ENCODE peak calls at places on chromosome 16, in five cellular contexts. X is Caco-2; H is H1; L is CD8-positive, alpha-beta memory T cell; Q is mucosa of descending colon. G is an unnamed sample. For H3K4me1, H3K36me3 and H3K9me3, the result is how much of the 10 kb centered on the place peaks cover.

GRCh38 chr16:79316004-79316458 is 284.5 kb downstream of the MAF start:
- DNase-seq in X (no peak), Q (no peak), L (no peak), H (no peak), G (no peak)

GRCh38 chr16:8936421-8936820 is 27.3 kb downstream of the USP7 start:
- DNase-seq in X (peak), L (peak), Q (peak), H (no peak), G (no peak)

GRCh38 chr16:27228621-27229501 is 25.5 kb downstream of the KDM8 start:
- DNase-seq in L (no peak), X (no peak), H (no peak), Q (peak), G (no peak)

GRCh38 chr16:27859020-27859419 is 204.5 kb downstream of the GSG1L start:
- DNase-seq in H (peak), Q (no peak), L (no peak), X (no peak), G (no peak)

GRCh38 chr16:8625491-8626087 is 4.1 kb downstream of the METTL22 start:
- DNase-seq in H (no peak), Q (no peak), X (no peak), L (no peak), G (no peak)

GRCh38 chr16:64121473-64121872 is 1000.4 kb downstream of the CDH11 start:
- DNase-seq in H (no peak), L (no peak), X (no peak), Q (no peak), G (no peak)

GRCh38 chr16:69619514-69619913 is 53.7 kb downstream of the NFAT5 start:
- DNase-seq in L (no peak), H (no peak), Q (no peak), X (no peak), G (no peak)

GRCh38 chr16:57823836-57824235 is 21.5 kb upstream of the KIFC3 start:
- DNase-seq in H (no peak), Q (no peak), L (no peak), X (no peak), G (no peak)

GRCh38 chr16:1141201-1141600 is 11.7 kb upstream of the CACNA1H start:
- DNase-seq in L (no peak), H (no peak), X (no peak), Q (no peak), G (no peak)

GRCh38 chr16:53768593-53768992 is 64.6 kb downstream of the FTO start:
- DNase-seq in X (no peak), L (no peak), H (no peak), Q (no peak), G (peak)

GRCh38 chr16:51527349-51527748 is 376.3 kb upstream of the SALL1 start:
- DNase-seq in X (no peak), H (no peak), Q (no peak), L (no peak), G (no peak)

GRCh38 chr16:8849411-8850011 is 19.3 kb downstream of the CARHSP1 start:
- DNase-seq in Q (no peak), L (no peak), X (no peak), H (no peak), G (no peak)

GRCh38 chr16:27127293-27127692 is 60.6 kb downstream of the C16orf82 start:
- DNase-seq in Q (no peak), L (no peak), H (no peak), X (no peak), G (no peak)

GRCh38 chr16:10558746-10559641 is 21.4 kb downstream of the EMP2 start:
- DNase-seq in Q (peak), L (no peak), X (no peak), H (no peak), G (no peak)
- H3K4me1 ChIP-seq in Q (under half), L (under half), X (under half), H (under half), G (under half)

GRCh38 chr16:19474617-19475016 is 47.3 kb downstream of the GDE1 start:
- DNase-seq in L (no peak), X (no peak), Q (no peak), H (no peak), G (no peak)

GRCh38 chr16:19481769-19482168 is 40.1 kb downstream of the GDE1 start:
- DNase-seq in X (no peak), L (no peak), H (no peak), Q (no peak), G (no peak)

GRCh38 chr16:19478505-19478904 is 43.4 kb downstream of the GDE1 start:
- DNase-seq in L (no peak), X (no peak), Q (no peak), H (no peak), G (no peak)

GRCh38 chr16:19481291-19481690 is 40.6 kb downstream of the GDE1 start:
- DNase-seq in H (no peak), X (no peak), L (no peak), Q (no peak), G (no peak)

GRCh38 chr16:19479302-19479721 is 42.6 kb downstream of the GDE1 start:
- DNase-seq in Q (no peak), H (no peak), X (no peak), L (no peak), G (no peak)
- H3K36me3 ChIP-seq in Q (under half), H (under half), X (under half), L (under half), G (under half)

GRCh38 chr16:3388325-3388724 is 12.5 kb downstream of the ZSCAN32 start:
- DNase-seq in X (no peak), H (no peak), L (no peak), Q (no peak), G (no peak)
- H3K9me3 ChIP-seq in X (under half), H (under half), L (under half), Q (half or more), G (under half)

DNA sequence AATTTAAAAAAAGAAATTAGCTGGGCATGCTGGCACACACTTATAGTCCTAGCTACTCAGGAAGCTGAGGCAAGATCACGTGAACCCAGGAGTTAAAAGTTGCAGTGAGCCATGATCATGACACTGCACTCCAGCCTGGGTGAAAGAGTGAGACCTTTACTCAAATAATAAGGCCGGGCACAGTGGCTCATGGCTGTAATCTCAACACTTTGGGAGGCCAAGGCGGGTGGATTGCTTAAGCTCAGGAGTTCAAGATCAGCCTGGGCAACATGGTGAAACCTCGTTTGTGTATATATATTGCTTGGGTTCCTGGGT is 11.5 kb upstream of the RIPOR1 start:
- DNase-seq in Q (no peak), L (no peak), H (no peak), X (no peak), G (no peak)
- H3K4me1 ChIP-seq in Q (under half), L (under half), H (under half), X (under half), G (under half)

GRCh38 chr16:70724146-70725023 is 38.5 kb upstream of the MTSS2 start:
- DNase-seq in H (no peak), Q (no peak), X (no peak), L (no peak), G (no peak)
- H3K36me3 ChIP-seq in H (under half), Q (under half), X (under half), L (under half), G (under half)

GRCh38 chr16:3389663-3390338 is 11.0 kb downstream of the ZSCAN32 start:
- DNase-seq in Q (no peak), H (no peak), X (no peak), L (no peak), G (no peak)
- H3K9me3 ChIP-seq in Q (half or more), H (under half), X (under half), L (under half), G (under half)

DNA sequence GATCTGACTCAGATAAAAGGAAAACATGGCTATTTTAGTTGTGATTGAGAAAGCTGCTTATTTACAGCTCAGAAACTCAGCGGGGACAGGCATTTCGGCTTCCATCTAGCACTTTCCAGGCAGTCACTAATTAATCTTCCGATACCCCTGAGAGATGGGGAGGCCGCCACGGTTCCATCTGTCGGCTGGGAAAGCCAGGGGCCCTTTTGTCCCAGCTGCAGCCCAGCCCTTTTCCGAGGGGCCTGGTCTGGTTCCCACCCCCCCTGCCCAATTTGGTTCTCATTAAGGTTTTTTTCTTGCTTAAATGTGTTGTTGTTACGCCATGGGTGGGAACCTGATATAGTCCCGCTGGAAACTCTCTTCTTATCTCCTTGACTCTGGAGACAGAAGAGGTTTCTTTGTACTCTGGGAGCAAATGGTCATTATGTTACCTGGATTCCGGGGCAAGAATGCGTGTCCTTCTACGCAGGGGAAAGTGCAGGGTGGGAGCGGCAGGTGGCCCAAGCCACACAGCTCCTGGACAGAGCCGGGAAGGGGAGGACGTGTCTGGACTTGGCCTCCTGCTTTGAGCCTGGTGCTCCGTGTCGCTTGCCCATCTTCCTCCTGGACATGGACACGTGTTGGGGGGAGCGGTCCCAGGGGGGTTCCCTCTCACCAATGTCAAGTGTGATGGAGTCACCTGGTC is 50.9 kb upstream of the GSE1 start:
- DNase-seq in X (peak), Q (no peak), L (no peak), H (peak), G (no peak)
- H3K4me1 ChIP-seq in X (under half), Q (half or more), L (under half), H (under half), G (half or more)

GRCh38 chr16:24957887-24958286 is 57.3 kb downstream of the ARHGAP17 start:
- DNase-seq in H (no peak), L (no peak), Q (no peak), X (no peak), G (no peak)

GRCh38 chr16:24950275-24950674 is 64.9 kb downstream of the ARHGAP17 start:
- DNase-seq in X (no peak), Q (no peak), H (no peak), L (no peak), G (no peak)

GRCh38 chr16:24954137-24954536 is 61.0 kb downstream of the ARHGAP17 start:
- DNase-seq in X (no peak), L (no peak), H (no peak), Q (no peak), G (peak)

GRCh38 chr16:24953721-24954120 is 61.4 kb downstream of the ARHGAP17 start:
- DNase-seq in H (no peak), X (no peak), L (no peak), Q (peak), G (no peak)

DNA sequence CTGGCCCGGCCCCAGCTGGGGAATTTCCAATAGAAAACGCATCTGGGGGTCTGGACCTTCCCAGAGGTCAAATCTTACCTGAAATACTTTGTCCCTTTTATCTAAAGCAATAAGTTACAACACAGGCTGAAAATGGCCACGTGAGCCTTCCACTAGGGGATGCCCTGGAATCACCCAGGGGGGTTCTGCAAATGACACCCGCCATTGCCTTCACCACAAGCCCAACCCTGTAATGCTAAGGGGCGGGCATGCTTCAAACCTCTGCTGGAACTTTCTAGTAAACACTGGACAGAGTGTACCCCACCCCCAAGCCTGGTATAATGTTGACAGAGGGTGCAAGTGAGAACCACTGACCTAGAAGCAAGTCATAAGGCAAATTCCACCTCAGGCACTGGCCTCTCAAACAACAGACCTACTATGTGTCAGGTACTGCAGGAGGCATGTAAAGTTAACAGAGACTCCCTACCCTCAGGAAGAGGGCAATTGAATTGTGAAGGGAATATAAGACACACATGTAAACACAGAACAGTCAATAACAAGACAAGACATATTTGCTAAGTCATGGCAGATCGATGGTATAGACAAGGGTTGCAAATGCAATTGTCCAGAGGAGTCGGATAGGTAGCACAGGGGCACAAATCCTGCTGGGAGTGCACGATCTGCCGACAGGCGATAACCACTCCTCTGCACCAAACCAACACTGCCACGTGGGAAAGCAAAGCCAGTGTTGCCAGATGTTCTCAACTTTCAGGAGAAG is 59.0 kb downstream of the ARHGAP17 start:
- DNase-seq in H (no peak), X (no peak), L (no peak), Q (no peak), G (no peak)
- H3K36me3 ChIP-seq in H (under half), X (under half), L (half or more), Q (under half), G (half or more)

GRCh38 chr16:82936941-82937551 is 310.3 kb downstream of the CDH13 start:
- DNase-seq in X (no peak), L (no peak), Q (no peak), H (no peak), G (no peak)
- H3K9me3 ChIP-seq in X (under half), L (under half), Q (under half), H (under half), G (under half)

GRCh38 chr16:35911899-35912298 is 2452.5 kb downstream of the TP53TG3F start:
- DNase-seq in X (no peak), Q (no peak), L (no peak), H (no peak), G (no peak)

GRCh38 chr16:35908152-35908551 is 2448.7 kb downstream of the TP53TG3F start:
- DNase-seq in H (no peak), L (no peak), Q (no peak), X (no peak), G (no peak)

GRCh38 chr16:35908942-35909341 is 2449.5 kb downstream of the TP53TG3F start:
- DNase-seq in H (no peak), Q (no peak), X (no peak), L (no peak), G (no peak)

GRCh38 chr16:35909351-35909954 is 2450.0 kb downstream of the TP53TG3F start:
- DNase-seq in X (no peak), L (no peak), H (no peak), Q (no peak), G (no peak)

DNA sequence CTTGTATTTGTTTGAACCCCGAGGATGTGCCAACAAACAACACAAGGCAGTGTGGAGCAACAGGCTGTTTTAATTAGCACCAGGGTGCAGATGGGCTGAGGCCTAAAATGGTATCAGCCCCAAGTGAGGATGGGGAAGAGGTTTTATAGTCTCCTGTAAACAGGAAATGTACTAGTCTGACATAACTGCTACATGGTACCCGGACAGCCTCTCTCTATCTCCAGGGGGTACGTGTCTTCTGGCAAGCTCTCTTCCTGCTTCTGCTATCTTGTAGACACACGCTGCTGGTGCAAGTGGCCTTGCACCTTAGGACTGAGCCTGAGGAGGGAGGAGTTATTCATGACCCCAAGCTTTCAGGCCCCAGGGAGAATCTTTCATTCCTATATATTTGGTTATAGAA is 2451.0 kb downstream of the TP53TG3F start:
- DNase-seq in L (no peak), H (no peak), Q (no peak), X (no peak), G (no peak)
- H3K4me1 ChIP-seq in L (under half), H (under half), Q (under half), X (under half), G (under half)

G was measured in HAP-1.